ENCODE peak calls at places on chromosome 2, in eight cellular contexts. W, Y, D, I, T, M, F and E are unnamed samples.

GRCh38 chr2:119397196-119397595 is 30.4 kb downstream of the DBI start:
- DNase-seq in M (no peak), Y (no peak), F (no peak), D (no peak), I (no peak), T (no peak), W (no peak), E (no peak)

GRCh38 chr2:16318474-16319195 is 347.0 kb downstream of the CYRIA start:
- DNase-seq in F (no peak), I (no peak), D (peak; percentile 7), M (no peak), W (no peak), Y (no peak), T (no peak), E (no peak)

GRCh38 chr2:124995185-124995912 is 970.3 kb downstream of the CNTNAP5 start:
- DNase-seq in F (no peak), T (no peak), W (no peak), D (no peak), Y (no peak), M (no peak), I (no peak), E (no peak)

GRCh38 chr2:170524828-170525565 is 190.1 kb upstream of the SP5 start:
- DNase-seq in W (no peak), M (no peak), D (no peak), T (no peak), Y (no peak), I (no peak), F (no peak), E (no peak)

GRCh38 chr2:67290451-67290991 is 106.6 kb upstream of the ETAA1 start:
- DNase-seq in Y (no peak), M (no peak), W (no peak), I (no peak), F (no peak), D (no peak), T (no peak), E (no peak)

GRCh38 chr2:170840717-170841210 is 24.1 kb downstream of the GAD1 start:
- DNase-seq in W (no peak), F (no peak), I (no peak), Y (no peak), D (no peak), T (no peak), M (no peak), E (no peak)

GRCh38 chr2:15543541-15543940 is 17.6 kb downstream of the NBAS start:
- DNase-seq in I (no peak), W (no peak), Y (no peak), D (no peak), F (no peak), T (no peak), M (no peak), E (no peak)

GRCh38 chr2:168320267-168320666 is 72.9 kb upstream of the STK39 start:
- DNase-seq in Y (no peak), I (no peak), T (no peak), D (no peak), F (no peak), W (no peak), M (no peak), E (no peak)

GRCh38 chr2:147396890-147397289 is 447.9 kb upstream of the ACVR2A start:
- DNase-seq in F (no peak), M (no peak), I (no peak), D (no peak), W (no peak), T (no peak), Y (no peak), E (no peak)

GRCh38 chr2:240293865-240294461 is 141.5 kb upstream of the GPC1 start:
- DNase-seq in T (no peak), I (no peak), W (no peak), D (peak; percentile 84), Y (no peak), F (no peak), M (no peak), E (no peak)

GRCh38 chr2:10161961-10162441 is 39.5 kb downstream of the RRM2 start:
- DNase-seq in W (no peak), D (peak; percentile 78), T (no peak), Y (no peak), I (no peak), M (peak; percentile 53), F (no peak), E (peak; percentile 73)

GRCh38 chr2:134244587-134244986 is 9.3 kb upstream of the MGAT5 start:
- DNase-seq in F (no peak), D (no peak), T (no peak), W (no peak), Y (no peak), M (no peak), I (no peak), E (no peak)

GRCh38 chr2:217901826-217902225 is 101.0 kb downstream of the TNS1 start:
- DNase-seq in Y (no peak), T (no peak), M (no peak), D (no peak), F (no peak), I (no peak), W (no peak), E (no peak)

GRCh38 chr2:227395556-227395955 is 7.8 kb upstream of the SCYGR1 start:
- DNase-seq in D (no peak), F (no peak), W (no peak), M (no peak), T (no peak), Y (no peak), I (no peak), E (no peak)

GRCh38 chr2:138059967-138060635 is 95.8 kb downstream of the HNMT start:
- DNase-seq in D (no peak), W (peak; percentile 92), M (peak; percentile 56), Y (no peak), I (no peak), T (no peak), F (peak; percentile 41), E (peak; percentile 70)